ENCODE peak calls at places on chromosomes 13 and 19, in eight cellular contexts. T is cardiac fibroblast; E is AG10803; X is thoracic aorta; M is glutamatergic neuron; P is CD4-positive, alpha-beta T cell; K is activated CD8-positive, alpha-beta T cell treated with anti-CD3 and anti-CD28 coated beads for 36 hours; U is heart left ventricle. Y is an unnamed sample.

GRCh38 chr13:29454931-29455481 is 140.5 kb downstream of the SLC7A1 start:
- DNase-seq in T (peak; percentile 40), E (peak; percentile 37), X (no peak), M (no peak), P (no peak), K (peak; percentile 14), U (no peak), Y (no peak)

GRCh38 chr19:55657004-55657747 is 2.3 kb downstream of the U2AF2 start:
- DNase-seq in T (no peak), E (no peak), X (no peak), M (no peak), P (no peak), K (peak; percentile 46), U (no peak), Y (no peak)

GRCh38 chr19:39401549-39402416 is 4.9 kb upstream of the ZFP36 start:
- DNase-seq in T (peak; percentile 88), E (peak; percentile 61), X (no peak), M (no peak), P (peak; percentile 85), K (peak; percentile 95), U (peak; percentile 76), Y (peak; percentile 85)

GRCh38 chr13:45702869-45703391 is 810 bp downstream of the CBY2 start:
- DNase-seq in T (no peak), E (no peak), X (no peak), M (no peak), P (no peak), K (no peak), U (no peak), Y (no peak)

GRCh38 chr19:54478677-54479266 is 5.7 kb upstream of the CDC42EP5 start:
- DNase-seq in T (peak; percentile 63), E (peak; percentile 48), X (no peak), M (peak; percentile 44), P (no peak), K (peak; percentile 49), U (peak; percentile 39), Y (no peak)

GRCh38 chr19:29645911-29646310 is 19.4 kb upstream of the PLEKHF1 start:
- DNase-seq in T (peak; percentile 29), E (peak; percentile 54), X (no peak), M (no peak), P (no peak), K (no peak), U (peak; percentile 60), Y (no peak)

GRCh38 chr19:29017788-29018187 is 195.2 kb downstream of the UQCRFS1 start:
- DNase-seq in T (no peak), E (no peak), X (no peak), M (no peak), P (no peak), K (no peak), U (no peak), Y (no peak)

GRCh38 chr13:87444135-87444534 is 227.0 kb upstream of the SLITRK5 start:
- DNase-seq in T (no peak), E (no peak), X (no peak), M (no peak), P (no peak), K (no peak), U (no peak), Y (no peak)

GRCh38 chr19:16587031-16588023 is 15.1 kb upstream of the SLC35E1 start:
- DNase-seq in T (peak; percentile 36), E (peak; percentile 69), X (no peak), M (no peak), P (peak; percentile 72), K (peak; percentile 80), U (no peak), Y (peak; percentile 90)

GRCh38 chr19:16588089-16588823 is 16.0 kb upstream of the SLC35E1 start:
- DNase-seq in T (peak; percentile 43), E (no peak), X (no peak), M (no peak), P (peak; percentile 58), K (peak; percentile 89), U (no peak), Y (peak; percentile 72)

GRCh38 chr19:16590876-16591802 is 18.9 kb upstream of the SLC35E1 start:
- DNase-seq in T (no peak), E (no peak), X (no peak), M (no peak), P (no peak), K (no peak), U (no peak), Y (no peak)

GRCh38 chr19:16589917-16590316 is 17.7 kb upstream of the SLC35E1 start:
- DNase-seq in T (no peak), E (no peak), X (no peak), M (no peak), P (no peak), K (no peak), U (no peak), Y (no peak)

DNA sequence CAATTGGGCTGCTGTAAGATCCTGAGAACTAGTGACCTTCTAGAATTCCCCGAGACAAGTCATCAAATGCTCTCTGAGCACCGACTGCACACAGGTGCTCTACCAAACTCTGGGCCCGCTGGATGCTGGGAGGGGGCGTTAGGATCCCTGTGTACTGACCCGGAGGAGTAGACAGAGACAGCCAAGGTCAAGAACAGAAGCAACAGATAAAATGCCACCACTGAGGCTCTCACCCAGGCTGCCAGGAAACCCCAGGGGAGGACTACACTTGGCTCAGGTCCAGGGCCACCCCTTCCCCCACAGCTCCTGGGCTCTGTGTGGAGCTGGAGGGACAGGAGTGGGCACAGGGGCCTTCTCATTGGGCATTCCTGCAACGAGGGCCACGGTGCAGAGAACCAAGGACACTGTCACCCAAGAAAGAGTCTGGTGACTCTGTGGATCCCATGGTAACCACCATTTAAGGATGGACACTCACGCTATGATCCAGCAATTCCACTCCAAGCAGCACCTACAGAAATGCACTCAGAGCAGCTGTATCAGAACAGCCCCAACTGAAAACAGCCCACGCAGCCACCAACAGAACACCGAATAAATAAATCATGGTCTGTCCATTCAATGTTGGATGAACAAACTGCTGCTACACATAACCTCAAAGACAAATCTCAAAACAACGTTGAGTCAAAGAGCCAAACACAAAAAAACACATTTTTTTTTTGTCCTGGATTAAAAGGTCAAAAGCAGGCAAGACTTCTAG is 16.8 kb upstream of the SLC35E1 start:
- DNase-seq in T (no peak), E (no peak), X (no peak), M (no peak), P (no peak), K (peak; percentile 51), U (no peak), Y (no peak)
- TF ChIP-seq CTCF in T (no peak), E (no peak), X (no peak), M (no peak), P (no peak), K (no peak), U (no peak), Y (no peak)

DNA sequence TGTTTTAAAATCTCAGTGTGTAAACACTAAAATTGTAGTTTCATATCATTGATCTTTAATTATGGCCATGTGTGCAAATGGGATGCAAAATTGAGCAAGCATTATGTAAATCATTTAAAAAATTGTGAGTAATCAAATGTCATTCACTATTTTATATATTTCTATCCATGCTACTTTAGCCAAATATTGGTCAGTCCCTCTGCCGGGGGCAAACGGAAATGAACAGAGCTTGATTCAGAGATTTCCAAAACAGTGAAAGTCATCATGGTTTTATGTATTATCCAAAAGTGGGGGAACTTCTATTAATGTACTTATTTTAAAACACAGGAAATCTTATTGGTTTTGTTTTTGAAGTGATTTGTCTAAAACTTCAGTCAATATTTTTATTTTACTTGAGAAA is 219.1 kb downstream of the IRS2 start:
- DNase-seq in T (peak; percentile 27), E (peak; percentile 11), X (no peak), M (no peak), P (no peak), K (no peak), U (no peak), Y (no peak)
- TF ChIP-seq CTCF in T (peak; percentile 42), E (peak; percentile 54), X (no peak), M (no peak), P (no peak), K (no peak), U (no peak), Y (no peak)

GRCh38 chr19:582497-583197 is 7.0 kb upstream of the HCN2 start:
- DNase-seq in T (peak; percentile 42), E (no peak), X (no peak), M (no peak), P (no peak), K (no peak), U (peak; percentile 60), Y (no peak)

GRCh38 chr19:585551-586110 is 4.0 kb upstream of the HCN2 start:
- DNase-seq in T (no peak), E (no peak), X (no peak), M (no peak), P (no peak), K (no peak), U (peak; percentile 40), Y (no peak)

GRCh38 chr19:583968-584239 is 5.8 kb upstream of the HCN2 start:
- DNase-seq in T (no peak), E (no peak), X (no peak), M (no peak), P (no peak), K (no peak), U (peak; percentile 43), Y (no peak)

GRCh38 chr19:583198-583967 is 6.3 kb upstream of the HCN2 start:
- DNase-seq in T (no peak), E (no peak), X (no peak), M (no peak), P (no peak), K (no peak), U (peak; percentile 47), Y (no peak)

DNA sequence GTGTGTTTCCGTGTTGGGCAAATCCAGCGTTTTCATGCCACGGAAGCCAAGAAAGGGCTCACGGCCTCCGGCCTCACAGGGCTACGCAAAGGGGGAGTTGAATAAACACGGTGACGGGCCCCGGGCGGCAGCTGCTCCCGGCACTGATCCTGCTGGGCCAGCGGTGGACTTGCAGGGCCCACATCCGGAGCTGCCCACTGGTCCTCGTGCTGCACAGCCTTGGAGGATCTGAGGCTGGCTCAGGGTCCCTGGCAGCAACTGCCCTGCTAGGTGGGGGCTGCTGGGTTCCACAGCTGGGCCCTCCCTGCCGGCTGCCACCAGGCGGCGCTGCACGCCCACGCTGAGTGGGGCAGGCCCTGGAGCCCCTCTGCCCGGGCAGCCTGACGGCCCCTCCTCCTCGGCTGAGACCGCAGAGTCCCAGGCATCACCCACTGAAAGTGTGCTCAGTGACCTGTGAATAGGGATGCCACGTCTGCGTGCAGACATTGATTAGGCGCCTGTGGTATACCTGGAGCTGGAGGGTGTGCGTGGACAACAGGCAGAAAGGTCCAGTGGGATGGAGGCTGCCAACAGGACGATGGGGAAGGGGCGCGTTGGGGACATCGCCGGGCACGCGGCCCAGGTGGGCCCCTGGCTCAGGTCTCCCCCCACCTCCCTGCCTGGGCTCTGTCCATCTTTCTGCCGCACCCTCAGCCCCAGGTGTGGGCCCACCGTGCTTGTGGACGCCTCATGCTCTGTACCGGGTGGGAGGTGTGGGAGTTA is 5.3 kb upstream of the HCN2 start:
- DNase-seq in T (peak; percentile 35), E (no peak), X (no peak), M (peak; percentile 87), P (peak; percentile 51), K (peak; percentile 69), U (peak; percentile 82), Y (no peak)
- TF ChIP-seq CTCF in T (peak; percentile 77), E (peak; percentile 71), X (peak; percentile 54), M (peak; percentile 97), P (peak; percentile 93), K (peak; percentile 98), U (peak; percentile 87), Y (peak; percentile 97)

DNA sequence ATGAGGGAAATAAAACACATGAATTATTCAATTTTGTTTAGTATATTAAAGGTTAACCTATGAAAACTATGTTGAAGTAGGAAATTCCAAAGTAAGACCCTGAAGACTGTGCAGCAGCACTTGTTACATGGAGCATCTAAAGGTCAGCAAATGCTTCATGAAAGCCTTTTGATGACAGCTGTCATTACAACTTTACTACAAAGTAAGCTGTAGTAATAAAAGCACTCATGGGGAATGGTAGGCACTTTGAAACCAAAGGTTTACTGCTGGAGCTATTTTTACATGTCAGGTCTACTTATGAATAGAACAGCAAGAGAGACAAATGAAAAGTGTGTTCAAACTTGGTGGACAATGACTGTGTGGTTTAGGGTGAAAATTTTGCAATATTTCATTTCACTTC is 672.5 kb upstream of the PCDH20 start:
- DNase-seq in T (no peak), E (no peak), X (no peak), M (no peak), P (no peak), K (no peak), U (no peak), Y (no peak)
- TF ChIP-seq CTCF in T (no peak), E (no peak), X (no peak), M (no peak), P (no peak), K (no peak), U (no peak), Y (no peak)